ENCODE peak calls at places on chromosomes 16 and 17, in six cellular contexts. T, P, R, N, I and M are unnamed samples. For H3K4me1, the result is how much of the 10 kb centered on the place peaks cover.

GRCh38 chr17:46822388-46822921 is 4.0 kb upstream of the WNT3 start:
- DNase-seq in T (no peak), P (no peak), R (no peak), N (no peak), I (no peak), M (no peak)

GRCh38 chr16:57123969-57124674 is 31.7 kb downstream of the CPNE2 start:
- DNase-seq in T (no peak), P (no peak), R (no peak), N (no peak), I (no peak), M (no peak)

GRCh38 chr17:34382586-34383224 is 19.7 kb upstream of the CCL1 start:
- DNase-seq in T (no peak), P (no peak), R (no peak), N (no peak), I (no peak), M (no peak)

GRCh38 chr16:27241658-27242057 is 26.9 kb downstream of the NSMCE1 start:
- DNase-seq in T (no peak), P (no peak), R (no peak), N (no peak), I (no peak), M (peak)

GRCh38 chr16:19113577-19114358 is at the start of gene ITPRIPL2:
- DNase-seq in T (peak), P (peak), R (no peak), N (peak), I (peak), M (peak)

GRCh38 chr16:89003831-89004208 is 26.8 kb upstream of the CBFA2T3 start:
- DNase-seq in T (no peak), P (no peak), R (no peak), N (no peak), I (no peak), M (no peak)

GRCh38 chr17:19904924-19905323 is 37.2 kb upstream of the ULK2 start:
- DNase-seq in T (no peak), P (no peak), R (no peak), N (no peak), I (no peak), M (no peak)

GRCh38 chr17:38354466-38354865 is 2.8 kb downstream of the SOCS7 start:
- DNase-seq in T (no peak), P (no peak), R (no peak), N (no peak), I (no peak), M (no peak)

GRCh38 chr17:45314761-45315549 is 1.9 kb downstream of the MAP3K14 start:
- DNase-seq in T (no peak), P (peak), R (no peak), N (peak), I (no peak), M (no peak)

GRCh38 chr16:69709456-69710084 is 16.8 kb downstream of the NQO1 start:
- DNase-seq in T (peak), P (no peak), R (no peak), N (peak), I (peak), M (no peak)

GRCh38 chr16:50861926-50862325 is 120.0 kb downstream of the CYLD start:
- DNase-seq in T (no peak), P (no peak), R (no peak), N (peak), I (no peak), M (no peak)

GRCh38 chr17:42403150-42403549 is 14.9 kb upstream of the STAT3 start:
- DNase-seq in T (no peak), P (peak), R (no peak), N (no peak), I (no peak), M (peak)

GRCh38 chr16:8686031-8686621 is 11.7 kb downstream of the ABAT start:
- DNase-seq in T (peak), P (no peak), R (no peak), N (no peak), I (no peak), M (peak)

GRCh38 chr16:66503030-66503429 is 46.9 kb downstream of the TK2 start:
- DNase-seq in T (peak), P (peak), R (no peak), N (no peak), I (no peak), M (no peak)

GRCh38 chr17:12599185-12599920 is 66.3 kb upstream of the MYOCD start:
- DNase-seq in T (no peak), P (no peak), R (no peak), N (peak), I (no peak), M (no peak)

GRCh38 chr17:34146440-34147043 is 108.5 kb upstream of the CCL2 start:
- DNase-seq in T (peak), P (peak), R (no peak), N (peak), I (no peak), M (peak)

GRCh38 chr16:64950262-64950661 is 171.6 kb downstream of the CDH11 start:
- DNase-seq in T (no peak), P (no peak), R (no peak), N (no peak), I (no peak), M (no peak)

GRCh38 chr16:64952177-64952576 is 169.7 kb downstream of the CDH11 start:
- DNase-seq in T (no peak), P (no peak), R (no peak), N (peak), I (no peak), M (no peak)

GRCh38 chr16:64951193-64951592 is 170.7 kb downstream of the CDH11 start:
- DNase-seq in T (no peak), P (no peak), R (no peak), N (no peak), I (no peak), M (no peak)

GRCh38 chr16:64950731-64951130 is 171.1 kb downstream of the CDH11 start:
- DNase-seq in T (no peak), P (no peak), R (no peak), N (no peak), I (no peak), M (no peak)

GRCh38 chr16:64951681-64952080 is 170.2 kb downstream of the CDH11 start:
- DNase-seq in T (no peak), P (no peak), R (no peak), N (peak), I (no peak), M (no peak)
- TF ChIP-seq CTCF in T (no peak), P (no peak), R (no peak), N (no peak), I (no peak), M (no peak)

DNA sequence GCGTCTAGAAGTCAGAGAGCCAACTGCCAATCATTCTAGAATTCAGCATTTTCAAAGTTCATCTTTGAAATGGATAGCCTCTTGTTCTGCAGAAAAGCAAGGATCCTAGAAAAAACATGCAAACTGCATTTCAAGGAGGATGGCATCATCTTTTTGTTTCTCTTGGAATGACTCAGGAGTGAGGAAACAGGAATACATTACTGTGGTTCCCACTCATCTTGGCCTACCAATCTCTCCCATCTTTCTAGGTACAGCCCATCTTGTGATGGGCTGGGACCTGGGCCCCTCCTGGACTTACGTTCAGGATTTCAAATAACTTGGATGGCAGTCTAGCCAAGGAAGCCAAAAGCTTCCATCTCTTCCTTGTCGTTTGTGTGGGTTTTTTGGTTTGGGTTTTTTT is 363.4 kb downstream of the CDH13 start:
- DNase-seq in T (no peak), P (no peak), R (no peak), N (no peak), I (no peak), M (no peak)
- TF ChIP-seq POLR2A in T (no peak), P (no peak), R (no peak), N (no peak), I (no peak), M (no peak)

DNA sequence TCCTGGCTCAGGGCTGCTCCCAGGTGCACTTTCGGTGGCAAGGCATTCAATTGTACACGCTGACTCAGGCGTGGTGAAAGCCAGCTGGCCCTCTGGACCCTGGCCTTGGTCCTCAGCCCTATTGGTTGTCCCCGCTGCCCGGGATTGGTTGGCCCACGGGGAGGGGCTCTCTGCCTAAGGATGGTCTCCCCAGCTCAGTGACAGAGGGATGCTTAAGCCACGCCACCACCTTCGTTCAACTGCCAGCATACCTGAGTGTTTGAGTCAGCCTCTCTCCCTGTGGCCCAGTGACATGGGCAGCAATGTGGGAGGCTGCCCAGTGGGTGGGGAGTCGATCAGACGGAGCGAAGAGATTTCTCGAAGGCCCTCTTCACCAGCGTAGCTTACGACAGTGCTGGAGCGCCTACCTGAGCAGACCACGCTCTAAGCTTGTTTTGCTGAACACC is 30.3 kb downstream of the IRF8 start:
- DNase-seq in T (no peak), P (no peak), R (no peak), N (no peak), I (no peak), M (no peak)
- H3K4me1 ChIP-seq in T (under half), P (under half), R (under half), N (under half), I (under half), M (under half)

GRCh38 chr16:82451449-82451848 is 175.3 kb upstream of the CDH13 start:
- DNase-seq in T (no peak), P (no peak), R (no peak), N (no peak), I (no peak), M (no peak)
- TF ChIP-seq CTCF in T (no peak), P (no peak), R (no peak), N (no peak), I (no peak), M (no peak)

DNA sequence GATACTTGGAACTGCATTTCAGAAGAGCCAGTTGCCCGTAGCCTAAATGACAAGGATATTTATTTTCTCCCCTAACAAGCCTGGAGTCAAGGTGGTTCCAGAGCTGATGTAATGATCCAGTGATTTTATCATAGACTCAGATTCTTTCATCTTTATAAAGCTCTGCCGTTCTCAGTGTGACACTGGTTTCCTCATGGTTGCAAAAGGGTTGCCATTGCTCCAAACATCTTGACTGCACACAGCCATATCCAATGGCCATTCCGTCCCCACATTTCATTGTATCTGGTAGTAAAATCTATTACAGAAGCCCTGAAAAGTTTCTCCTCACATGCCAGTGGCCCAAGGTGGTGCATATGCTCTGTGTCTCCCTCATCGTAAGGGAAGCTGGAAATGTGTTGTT is 63.1 kb upstream of the SDK2 start:
- DNase-seq in T (no peak), P (no peak), R (no peak), N (no peak), I (no peak), M (no peak)
- TF ChIP-seq POLR2A in T (no peak), P (no peak), R (no peak), N (no peak), I (no peak), M (no peak)

GRCh38 chr16:11794447-11794846 is 2.6 kb downstream of the ZC3H7A start:
- DNase-seq in T (no peak), P (no peak), R (no peak), N (no peak), I (no peak), M (no peak)
- H3K4me1 ChIP-seq in T (under half), P (under half), R (half or more), N (under half), I (half or more), M (half or more)

GRCh38 chr17:2982854-2983636 is 80.4 kb downstream of the OR1D5 start:
- DNase-seq in T (no peak), P (no peak), R (no peak), N (peak), I (no peak), M (no peak)
- TF ChIP-seq CTCF in T (no peak), P (no peak), R (peak), N (peak), I (peak), M (no peak)

GRCh38 chr16:81808933-81809480 is 29.9 kb downstream of the PLCG2 start:
- DNase-seq in T (no peak), P (peak), R (peak), N (no peak), I (no peak), M (no peak)
- TF ChIP-seq POLR2A in T (no peak), P (no peak), R (no peak), N (no peak), I (no peak), M (no peak)

GRCh38 chr16:10743227-10743609 is 424 bp upstream of the NUBP1 start:
- DNase-seq in T (no peak), P (no peak), R (no peak), N (no peak), I (no peak), M (no peak)
- H3K4me1 ChIP-seq in T (under half), P (under half), R (under half), N (under half), I (under half), M (under half)

GRCh38 chr17:80982426-80982974 is 9.1 kb upstream of the CHMP6 start:
- DNase-seq in T (no peak), P (no peak), R (no peak), N (no peak), I (no peak), M (no peak)

GRCh38 chr17:80983545-80983944 is 8.1 kb upstream of the CHMP6 start:
- DNase-seq in T (no peak), P (no peak), R (no peak), N (no peak), I (no peak), M (no peak)

GRCh38 chr17:80986816-80987480 is 4.7 kb upstream of the CHMP6 start:
- DNase-seq in T (no peak), P (no peak), R (no peak), N (no peak), I (no peak), M (no peak)

GRCh38 chr17:80986046-80986445 is 5.6 kb upstream of the CHMP6 start:
- DNase-seq in T (no peak), P (no peak), R (no peak), N (no peak), I (no peak), M (no peak)

DNA sequence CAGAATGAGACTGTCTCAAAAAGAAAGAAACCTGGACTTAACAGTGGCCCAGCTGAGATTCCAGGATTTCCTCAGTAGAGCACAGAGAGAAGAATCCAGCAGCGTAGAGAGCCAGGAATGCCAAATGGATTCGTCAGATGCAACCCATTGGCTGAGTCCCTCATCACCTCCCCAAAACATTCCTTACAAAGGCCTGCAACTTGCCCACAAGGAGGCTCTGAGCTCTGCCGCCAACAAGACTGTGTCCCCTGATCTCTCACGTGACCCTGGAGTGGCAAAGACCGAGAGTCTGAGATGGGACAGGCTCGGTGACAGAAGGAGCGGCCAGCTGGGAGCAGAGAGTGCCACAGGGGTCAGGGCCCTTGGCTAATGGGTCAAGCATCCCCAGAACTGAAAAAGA is 6.9 kb upstream of the CHMP6 start:
- DNase-seq in T (no peak), P (no peak), R (no peak), N (peak), I (no peak), M (no peak)
- TF ChIP-seq CTCF in T (no peak), P (no peak), R (no peak), N (no peak), I (peak), M (no peak)